ENCODE peak calls at places on chromosomes 1 and 21, in four cellular contexts. W, A, F and T are unnamed samples.

GRCh38 chr1:63124666-63125191 is 197.6 kb upstream of the FOXD3 start:
- DNase-seq in W (no peak), A (no peak), F (peak), T (no peak)

GRCh38 chr1:12422488-12422887 is 192.7 kb downstream of the VPS13D start:
- DNase-seq in W (no peak), A (no peak), F (no peak), T (peak)

GRCh38 chr1:156436319-156437043 is 64.1 kb downstream of the MEF2D start:
- DNase-seq in W (peak), A (no peak), F (no peak), T (no peak)

GRCh38 chr1:186497651-186498050 is 36.7 kb upstream of the PDC start:
- DNase-seq in W (no peak), A (no peak), F (no peak), T (no peak)

GRCh38 chr1:25550683-25551310 is 7.4 kb downstream of the LDLRAP1 start:
- DNase-seq in W (no peak), A (no peak), F (no peak), T (no peak)

GRCh38 chr1:182764029-182764768 is 25.4 kb upstream of the NPL start:
- DNase-seq in W (no peak), A (no peak), F (no peak), T (no peak)

GRCh38 chr1:11790880-11791715 is 14.7 kb downstream of the MTHFR start:
- DNase-seq in W (no peak), A (no peak), F (no peak), T (peak)

GRCh38 chr21:17523007-17523451 is 10.2 kb downstream of the CXADR start:
- DNase-seq in W (no peak), A (no peak), F (no peak), T (no peak)

GRCh38 chr21:41316641-41317392 is at the start of gene FAM3B:
- DNase-seq in W (peak), A (peak), F (no peak), T (no peak)

GRCh38 chr1:116472431-116472961 is 98.3 kb downstream of the CD58 start:
- DNase-seq in W (no peak), A (peak), F (no peak), T (no peak)

GRCh38 chr1:2213576-2214505 is 14.3 kb upstream of the SKI start:
- DNase-seq in W (no peak), A (no peak), F (no peak), T (no peak)

GRCh38 chr1:221488531-221488930 is 253.4 kb downstream of the DUSP10 start:
- DNase-seq in W (no peak), A (no peak), F (no peak), T (no peak)

GRCh38 chr1:59638172-59638800 is 176.5 kb upstream of the HOOK1 start:
- DNase-seq in W (no peak), A (peak), F (no peak), T (no peak)

GRCh38 chr1:7588457-7588827 is 182.7 kb upstream of the VAMP3 start:
- DNase-seq in W (no peak), A (no peak), F (no peak), T (no peak)

GRCh38 chr1:18479484-18479883 is 1.2 kb upstream of the KLHDC7A start:
- DNase-seq in W (no peak), A (no peak), F (no peak), T (no peak)

GRCh38 chr1:98706173-98706848 is 44.8 kb downstream of the SNX7 start:
- DNase-seq in W (no peak), A (no peak), F (no peak), T (no peak)

GRCh38 chr1:2053217-2053616 is 3.0 kb downstream of the PRKCZ start:
- DNase-seq in W (no peak), A (no peak), F (no peak), T (no peak)

GRCh38 chr1:19390901-19391595 is 78.9 kb downstream of the SLC66A1 start:
- DNase-seq in W (peak), A (peak), F (peak), T (peak)

GRCh38 chr21:29359718-29360117 is 61.0 kb downstream of the BACH1 start:
- DNase-seq in W (no peak), A (no peak), F (no peak), T (no peak)

GRCh38 chr1:20477355-20478071 is 8.5 kb downstream of the CAMK2N1 start:
- DNase-seq in W (no peak), A (peak), F (no peak), T (no peak)

GRCh38 chr1:31744165-31744888 is 19.8 kb downstream of the ADGRB2 start:
- DNase-seq in W (no peak), A (no peak), F (no peak), T (no peak)

GRCh38 chr21:44892095-44892494 is 18.6 kb upstream of the PTTG1IP start:
- DNase-seq in W (no peak), A (no peak), F (no peak), T (no peak)

GRCh38 chr1:227396539-227397355 is 78.5 kb upstream of the CDC42BPA start:
- DNase-seq in W (no peak), A (no peak), F (no peak), T (peak)

GRCh38 chr1:35361638-35362037 is 93.1 kb downstream of the ZMYM4 start:
- DNase-seq in W (no peak), A (no peak), F (no peak), T (no peak)

GRCh38 chr1:68495968-68496679 is 758 bp downstream of the DEPDC1 start:
- DNase-seq in W (no peak), A (peak), F (no peak), T (peak)

GRCh38 chr21:42411197-42411869 is 7.6 kb downstream of the UBASH3A start:
- DNase-seq in W (peak), A (peak), F (no peak), T (peak)

GRCh38 chr1:222711319-222712252 is 705 bp downstream of the AIDA start:
- DNase-seq in W (peak), A (peak), F (no peak), T (peak)

GRCh38 chr1:78114034-78114956 is 68.5 kb downstream of the GIPC2 start:
- DNase-seq in W (peak), A (peak), F (peak), T (peak)

GRCh38 chr1:230287674-230288315 is 138.3 kb downstream of the PGBD5 start:
- DNase-seq in W (no peak), A (no peak), F (no peak), T (no peak)

GRCh38 chr1:48677306-48678287 is 99.1 kb downstream of the BEND5 start:
- DNase-seq in W (peak), A (peak), F (no peak), T (peak)

DNA sequence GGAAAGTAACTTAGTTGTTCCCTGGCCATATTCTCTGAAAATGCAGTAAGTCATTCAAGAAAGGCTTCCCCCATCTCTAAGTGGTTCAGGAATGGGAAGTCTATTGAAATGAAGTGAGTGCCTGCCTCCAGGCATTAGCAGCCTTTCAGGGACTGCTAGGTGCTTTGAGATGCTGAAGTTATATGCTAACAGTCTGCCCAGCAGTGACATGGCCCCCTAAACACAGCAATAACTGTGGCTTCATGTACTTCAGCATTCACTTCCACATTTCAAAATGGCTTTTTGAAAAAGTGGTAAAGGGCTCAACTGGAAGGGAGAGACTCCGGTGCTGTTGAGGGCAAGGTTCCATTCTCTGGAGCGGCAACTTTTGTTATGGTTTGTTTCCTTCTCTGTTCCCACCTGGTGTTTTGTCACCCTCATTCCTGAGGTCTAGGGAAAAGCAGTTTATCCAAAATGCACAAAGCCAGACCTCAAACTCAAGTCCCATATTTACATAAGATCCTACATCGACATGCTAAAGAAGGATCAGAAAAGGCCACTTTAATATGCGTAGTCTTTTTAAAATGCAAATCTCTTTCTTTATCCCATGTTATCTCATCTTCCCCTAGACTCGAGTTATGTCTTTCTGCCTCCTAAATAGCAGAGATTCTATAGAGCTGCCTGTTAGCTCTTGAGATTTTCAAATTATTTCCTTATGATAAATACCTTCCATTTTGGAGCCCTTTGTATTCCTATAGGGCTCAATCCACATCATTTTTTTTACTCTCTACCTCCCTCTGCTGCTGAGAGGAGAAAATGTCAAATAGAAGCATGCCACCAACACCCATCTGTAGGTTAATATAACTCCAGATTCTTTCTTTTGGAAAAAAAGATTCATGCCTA is 34.2 kb upstream of the LRRC8C start:
- DNase-seq in W (no peak), A (peak), F (no peak), T (peak)
- TF ChIP-seq USF1 in W (no peak), A (no peak), F (no peak), T (no peak)

GRCh38 chr1:201461193-201461657 is 7.8 kb downstream of the PHLDA3 start:
- DNase-seq in W (no peak), A (no peak), F (no peak), T (no peak)
- TF ChIP-seq USF1 in W (no peak), A (peak), F (no peak), T (no peak)

DNA sequence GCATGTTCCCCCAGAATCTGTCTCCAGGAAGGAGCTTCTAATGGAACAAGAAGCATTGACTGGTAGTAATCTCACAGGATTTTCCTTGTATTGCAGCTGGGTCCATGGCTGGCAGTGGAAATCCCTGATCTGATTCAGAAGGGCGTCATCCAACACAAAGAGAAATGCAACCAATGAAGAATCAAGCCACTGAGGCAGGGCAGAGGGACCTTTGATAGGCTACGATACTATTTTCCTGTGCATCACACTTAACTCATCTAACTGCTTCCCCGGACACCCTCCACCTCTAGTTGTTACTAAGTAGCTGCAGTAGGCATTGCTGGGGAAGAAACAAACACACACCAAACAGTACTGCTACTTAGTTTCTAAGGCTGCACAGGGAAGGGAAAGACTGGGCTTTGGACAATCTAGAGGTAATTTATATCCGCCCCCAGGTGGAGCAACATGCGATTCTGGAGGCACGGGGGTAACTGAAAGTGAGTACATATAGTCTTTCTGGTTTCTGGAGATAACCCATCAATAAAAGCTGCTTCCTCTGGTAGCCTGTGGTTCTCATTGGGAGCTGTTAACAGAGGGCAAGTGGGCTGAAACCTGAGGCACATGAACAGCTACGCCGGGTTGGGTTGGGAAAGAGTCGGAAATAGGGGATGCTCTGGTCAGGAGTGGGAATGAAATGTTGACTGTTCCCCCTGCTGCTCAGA is 834 bp upstream of the USP21 start:
- DNase-seq in W (no peak), A (no peak), F (no peak), T (no peak)
- TF ChIP-seq USF1 in W (no peak), A (no peak), F (no peak), T (no peak)

GRCh38 chr1:244214009-244214967 is 163.2 kb downstream of the ZBTB18 start:
- DNase-seq in W (peak), A (peak), F (no peak), T (no peak)
- TF ChIP-seq USF1 in W (no peak), A (peak), F (no peak), T (no peak)